ENCODE peak calls at places on chromosomes 6 and 20, in five cellular contexts. M is esophagus squamous epithelium; J is SJCRH30; A is CD4-positive, alpha-beta T cell; C is T-helper 17 cell. G is an unnamed sample.
A peak's percentile ranks its signal among the peaks of the same experiment; 100 is the strongest.

GRCh38 chr6:74249658-74250057 is 553.7 kb downstream of the CD109 start:
- DNase-seq in M (no peak), J (peak; percentile 19), A (no peak), C (no peak), G (no peak)

GRCh38 chr6:118495639-118496296 is 52.3 kb upstream of the PLN start:
- DNase-seq in M (no peak), J (peak; percentile 9), A (no peak), C (no peak), G (no peak)

GRCh38 chr6:118551673-118552063 is 3.6 kb downstream of the PLN start:
- DNase-seq in M (no peak), J (no peak), A (no peak), C (no peak), G (no peak)

GRCh38 chr6:3796396-3796795 is 44.9 kb upstream of the PXDC1 start:
- DNase-seq in M (no peak), J (no peak), A (no peak), C (no peak), G (no peak)

GRCh38 chr6:14454467-14454763 is 336.8 kb downstream of the CD83 start:
- DNase-seq in M (no peak), J (no peak), A (peak; percentile 49), C (no peak), G (no peak)

GRCh38 chr6:159074120-159074684 is 29.4 kb upstream of the TAGAP start:
- DNase-seq in M (no peak), J (peak; percentile 86), A (no peak), C (no peak), G (peak; percentile 46)

GRCh38 chr20:25540273-25540672 is 45.1 kb downstream of the NINL start:
- DNase-seq in M (no peak), J (no peak), A (no peak), C (no peak), G (no peak)

GRCh38 chr20:48234951-48235350 is 449.7 kb upstream of the SULF2 start:
- DNase-seq in M (no peak), J (no peak), A (no peak), C (no peak), G (no peak)

GRCh38 chr20:38315290-38315966 is 11.5 kb downstream of the BPI start:
- DNase-seq in M (no peak), J (peak; percentile 71), A (no peak), C (no peak), G (peak; percentile 18)

GRCh38 chr6:137811121-137811911 is 55.7 kb upstream of the TNFAIP3 start:
- DNase-seq in M (no peak), J (no peak), A (peak; percentile 68), C (peak; percentile 67), G (no peak)

GRCh38 chr6:64335195-64335594 is 699.6 kb downstream of the PHF3 start:
- DNase-seq in M (no peak), J (no peak), A (no peak), C (no peak), G (no peak)

GRCh38 chr6:12621766-12622165 is 94.8 kb upstream of the PHACTR1 start:
- DNase-seq in M (no peak), J (no peak), A (no peak), C (no peak), G (no peak)

GRCh38 chr6:71028236-71028876 is 71.5 kb upstream of the B3GAT2 start:
- DNase-seq in M (no peak), J (no peak), A (no peak), C (no peak), G (no peak)

GRCh38 chr6:156779206-156780116 is 2.3 kb downstream of the ARID1B start:
- DNase-seq in M (no peak), J (peak; percentile 55), A (peak; percentile 46), C (peak; percentile 39), G (peak; percentile 53)

GRCh38 chr20:62837790-62838458 is 21.1 kb downstream of the COL9A3 start:
- DNase-seq in M (no peak), J (no peak), A (no peak), C (no peak), G (peak; percentile 86)

GRCh38 chr6:48325701-48326100 is 214.7 kb upstream of the PTCHD4 start:
- DNase-seq in M (no peak), J (no peak), A (no peak), C (no peak), G (no peak)

GRCh38 chr20:49742948-49743347 is 29.3 kb upstream of the B4GALT5 start:
- DNase-seq in M (no peak), J (no peak), A (no peak), C (no peak), G (no peak)

GRCh38 chr6:146892613-146893401 is 294.0 kb downstream of the ADGB start:
- DNase-seq in M (no peak), J (no peak), A (no peak), C (no peak), G (no peak)

GRCh38 chr20:62496525-62497218 is 20.9 kb upstream of the GATA5 start:
- DNase-seq in M (no peak), J (peak; percentile 76), A (peak; percentile 27), C (no peak), G (peak; percentile 70)

GRCh38 chr6:52536424-52536916 is 40.4 kb downstream of the TRAM2 start:
- DNase-seq in M (no peak), J (no peak), A (no peak), C (no peak), G (no peak)

GRCh38 chr6:128492386-128492785 is 28.0 kb downstream of the PTPRK start:
- DNase-seq in M (no peak), J (no peak), A (no peak), C (no peak), G (no peak)

GRCh38 chr6:27188206-27188884 is 59.2 kb upstream of the PRSS16 start:
- DNase-seq in M (no peak), J (peak; percentile 66), A (no peak), C (no peak), G (peak; percentile 53)

GRCh38 chr6:134074151-134074712 is 21.8 kb upstream of the SLC2A12 start:
- DNase-seq in M (no peak), J (no peak), A (no peak), C (no peak), G (no peak)

GRCh38 chr20:3997446-3997845 is 17.9 kb downstream of the RNF24 start:
- DNase-seq in M (no peak), J (no peak), A (no peak), C (no peak), G (no peak)

GRCh38 chr6:138182939-138183791 is 21.4 kb downstream of the ARFGEF3 start:
- DNase-seq in M (no peak), J (peak; percentile 54), A (no peak), C (no peak), G (no peak)

GRCh38 chr6:1322725-1323219 is 10.9 kb downstream of the FOXQ1 start:
- DNase-seq in M (no peak), J (no peak), A (no peak), C (no peak), G (no peak)

GRCh38 chr6:158095671-158096070 is 72.4 kb downstream of the SERAC1 start:
- DNase-seq in M (no peak), J (no peak), A (no peak), C (no peak), G (no peak)

GRCh38 chr6:33771342-33772113 is 17.4 kb downstream of the LEMD2 start:
- DNase-seq in M (no peak), J (peak; percentile 91), A (peak; percentile 48), C (peak; percentile 57), G (peak; percentile 85)

GRCh38 chr6:33770833-33771341 is 18.0 kb downstream of the LEMD2 start:
- DNase-seq in M (no peak), J (no peak), A (no peak), C (no peak), G (no peak)

GRCh38 chr6:33770116-33770832 is 18.7 kb downstream of the LEMD2 start:
- DNase-seq in M (no peak), J (no peak), A (no peak), C (no peak), G (no peak)

GRCh38 chr6:33768644-33769120 is 20.2 kb downstream of the LEMD2 start:
- DNase-seq in M (no peak), J (peak; percentile 87), A (peak; percentile 67), C (peak; percentile 42), G (peak; percentile 89)

DNA sequence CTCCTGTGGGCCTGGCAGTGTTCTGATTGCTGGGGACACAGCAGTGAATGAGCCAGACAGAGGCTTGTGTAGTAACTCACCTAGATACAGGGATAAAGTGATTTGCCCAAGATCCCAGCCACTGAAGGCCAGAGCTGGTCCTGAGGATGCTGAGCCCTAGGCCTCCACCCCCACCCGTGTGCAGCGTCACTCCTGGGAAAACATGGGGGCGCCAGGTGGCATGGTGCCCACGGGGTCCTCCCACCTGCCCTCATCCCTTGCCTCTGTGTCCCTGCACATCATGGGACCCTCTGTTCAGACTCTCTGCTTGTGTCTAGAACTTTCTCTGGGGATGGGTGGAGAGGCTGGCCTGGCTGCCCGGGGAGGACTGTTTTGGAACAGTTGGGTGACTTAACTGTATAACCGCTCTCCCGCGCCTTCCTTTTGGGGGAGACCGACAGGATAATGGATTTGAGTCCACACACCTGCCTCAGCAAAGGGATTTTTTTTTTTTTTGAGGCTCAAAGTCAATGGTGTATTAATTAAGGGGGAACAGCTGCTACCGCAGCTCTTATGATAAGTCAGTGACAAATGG is 19.6 kb downstream of the LEMD2 start:
- DNase-seq in M (no peak), J (peak; percentile 55), A (no peak), C (no peak), G (no peak)
- H3K9me3 ChIP-seq in M (no peaks in the 10 kb centered on the region), J (no peaks in the 10 kb centered on the region), A (no peaks in the 10 kb centered on the region), C (no peaks in the 10 kb centered on the region), G (no peaks in the 10 kb centered on the region)

DNA sequence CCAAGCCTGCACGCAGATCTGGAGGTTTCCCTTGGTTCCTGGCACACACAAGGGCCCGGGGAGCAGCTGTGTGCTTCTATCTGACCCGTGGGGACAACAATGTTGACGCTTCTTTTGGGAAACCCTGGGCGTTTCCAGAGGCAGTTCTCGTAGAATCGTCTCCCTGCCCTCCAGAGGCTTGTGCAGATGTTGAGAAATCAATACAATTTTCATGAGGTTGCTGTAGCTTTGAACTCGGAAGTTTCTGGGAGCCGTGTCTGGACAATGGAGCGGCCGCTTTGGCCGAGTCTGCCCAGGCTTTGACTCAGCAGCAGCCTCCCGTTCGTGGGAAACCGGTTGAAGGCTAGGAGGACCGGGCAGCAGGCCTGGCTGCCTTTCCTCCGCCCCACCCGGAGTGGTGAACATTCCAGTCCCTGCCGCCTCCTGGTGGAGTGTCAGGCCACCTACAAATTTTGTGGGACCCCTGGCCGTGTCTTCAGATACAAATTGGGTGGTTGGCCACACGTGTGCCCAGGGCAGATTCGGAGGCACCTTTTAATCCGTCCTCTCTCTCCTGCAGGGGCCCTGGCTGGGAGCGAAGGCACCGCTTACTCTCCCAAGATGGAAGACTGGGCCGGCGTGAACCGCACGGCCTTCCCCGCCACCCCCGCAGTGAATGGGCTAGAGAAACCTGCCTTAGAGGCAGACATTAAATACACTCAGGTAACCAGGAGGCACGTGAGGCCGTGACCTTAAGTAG is 2.7 kb downstream of the PAX1 start:
- DNase-seq in M (no peak), J (no peak), A (no peak), C (no peak), G (no peak)
- H3K9me3 ChIP-seq in M (no peaks in the 10 kb centered on the region), J (no peaks in the 10 kb centered on the region), A (no peaks in the 10 kb centered on the region), C (no peaks in the 10 kb centered on the region), G (no peaks in the 10 kb centered on the region)

DNA sequence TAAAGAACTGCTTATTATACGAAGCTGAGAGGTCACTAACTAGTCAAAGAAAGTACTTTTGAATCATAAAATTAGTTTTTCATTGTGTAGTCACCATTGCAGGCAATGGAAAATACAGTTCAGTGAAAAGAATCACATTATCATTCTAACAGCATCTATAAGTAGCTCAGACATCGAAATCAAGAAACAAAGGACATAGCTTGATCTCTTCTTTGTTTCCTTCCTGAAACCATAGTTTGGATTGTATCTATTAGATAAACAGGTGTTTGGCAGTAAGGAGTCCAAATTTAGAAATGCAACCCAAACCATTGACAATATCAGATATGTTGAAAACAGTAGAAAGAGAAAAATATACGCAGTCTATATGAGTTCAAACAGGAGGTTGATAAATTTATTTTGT is 697.3 kb downstream of the TFAP2A start:
- DNase-seq in M (no peak), J (no peak), A (no peak), C (no peak), G (no peak)
- H3K9me3 ChIP-seq in M (no peaks in the 10 kb centered on the region), J (no peaks in the 10 kb centered on the region), A (no peaks in the 10 kb centered on the region), C (no peaks in the 10 kb centered on the region), G (no peaks in the 10 kb centered on the region)

GRCh38 chr20:21702001-21702400 is 3.5 kb upstream of the PAX1 start:
- DNase-seq in M (no peak), J (no peak), A (no peak), C (no peak), G (no peak)
- H3K9me3 ChIP-seq in M (no peaks in the 10 kb centered on the region), J (no peaks in the 10 kb centered on the region), A (no peaks in the 10 kb centered on the region), C (no peaks in the 10 kb centered on the region), G (no peaks in the 10 kb centered on the region)